ENCODE peak calls at places on chromosome 1, in five cellular contexts. One of them, this sample, is unnamed.

GRCh38 chr1:5579966-5580365 is 412.3 kb downstream of the NPHP4 start:
- DNase-seq in HepG2: no peak
- DNase-seq in HCT116: no peak
- DNase-seq in GM12878: no peak
- DNase-seq in K562: no peak
- DNase-seq in this sample: no peak

GRCh38 chr1:35708179-35708891 is 10.3 kb downstream of the C1orf216 start:
- DNase-seq in K562: no peak
- DNase-seq in HCT116: no peak
- DNase-seq in HepG2: no peak
- DNase-seq in GM12878: no peak
- DNase-seq in this sample: peak; percentile 83

GRCh38 chr1:51788938-51789337 is 89.6 kb downstream of the NRDC start:
- DNase-seq in HepG2: no peak
- DNase-seq in GM12878: no peak
- DNase-seq in K562: no peak
- DNase-seq in HCT116: no peak
- DNase-seq in this sample: no peak

GRCh38 chr1:217272385-217272784 is 358.5 kb downstream of the GPATCH2 start:
- DNase-seq in HepG2: no peak
- DNase-seq in GM12878: no peak
- DNase-seq in K562: no peak
- DNase-seq in HCT116: no peak
- DNase-seq in this sample: no peak

GRCh38 chr1:85494074-85494956 is 29.4 kb upstream of the DDAH1 start:
- DNase-seq in GM12878: no peak
- DNase-seq in HCT116: no peak
- DNase-seq in HepG2: no peak
- DNase-seq in K562: no peak
- DNase-seq in this sample: peak; percentile 39

GRCh38 chr1:156511656-156512055 is 11.1 kb upstream of the MEF2D start:
- DNase-seq in HepG2: no peak
- DNase-seq in GM12878: no peak
- DNase-seq in HCT116: no peak
- DNase-seq in K562: no peak
- DNase-seq in this sample: no peak

GRCh38 chr1:234755449-234755863 is 145.5 kb upstream of the IRF2BP2 start:
- DNase-seq in HCT116: no peak
- DNase-seq in GM12878: no peak
- DNase-seq in K562: peak; percentile 66
- DNase-seq in HepG2: no peak
- DNase-seq in this sample: no peak

GRCh38 chr1:39080884-39081265 is 54.7 kb downstream of the NDUFS5 start:
- DNase-seq in HCT116: no peak
- DNase-seq in GM12878: no peak
- DNase-seq in HepG2: no peak
- DNase-seq in K562: peak; percentile 70
- DNase-seq in this sample: no peak

GRCh38 chr1:19877821-19878636 is 4.2 kb upstream of the OTUD3 start:
- DNase-seq in GM12878: no peak
- DNase-seq in HCT116: no peak
- DNase-seq in K562: peak; percentile 86
- DNase-seq in HepG2: no peak
- DNase-seq in this sample: no peak

GRCh38 chr1:37763791-37764741 is 854 bp downstream of the EPHA10 start:
- DNase-seq in HCT116: no peak
- DNase-seq in GM12878: no peak
- DNase-seq in K562: peak; percentile 83
- DNase-seq in HepG2: peak; percentile 31
- DNase-seq in this sample: peak; percentile 64

GRCh38 chr1:18526436-18527275 is 45.9 kb downstream of the KLHDC7A start:
- DNase-seq in HepG2: no peak
- DNase-seq in GM12878: no peak
- DNase-seq in HCT116: no peak
- DNase-seq in K562: no peak
- DNase-seq in this sample: no peak

GRCh38 chr1:85297538-85297854 is 21.1 kb upstream of the BCL10 start:
- DNase-seq in K562: no peak
- DNase-seq in GM12878: no peak
- DNase-seq in HepG2: no peak
- DNase-seq in HCT116: no peak
- DNase-seq in this sample: no peak

GRCh38 chr1:87149166-87150065 is 179.3 kb upstream of the LMO4 start:
- DNase-seq in GM12878: no peak
- DNase-seq in K562: no peak
- DNase-seq in HCT116: no peak
- DNase-seq in HepG2: no peak
- DNase-seq in this sample: peak; percentile 33

GRCh38 chr1:8460132-8460544 is 142.2 kb downstream of the SLC45A1 start:
- DNase-seq in HepG2: no peak
- DNase-seq in HCT116: no peak
- DNase-seq in K562: no peak
- DNase-seq in GM12878: no peak
- DNase-seq in this sample: no peak

GRCh38 chr1:187038789-187039188 is 210.0 kb downstream of the PLA2G4A start:
- DNase-seq in GM12878: no peak
- DNase-seq in HCT116: peak; percentile 6
- DNase-seq in HepG2: no peak
- DNase-seq in K562: no peak
- DNase-seq in this sample: no peak

GRCh38 chr1:198491596-198491995 is 48.9 kb downstream of the ATP6V1G3 start:
- DNase-seq in K562: no peak
- DNase-seq in HCT116: no peak
- DNase-seq in HepG2: no peak
- DNase-seq in GM12878: no peak
- DNase-seq in this sample: no peak

GRCh38 chr1:63622847-63623566 is 29.8 kb downstream of the PGM1 start:
- DNase-seq in K562: no peak
- DNase-seq in GM12878: peak; percentile 3
- DNase-seq in HCT116: no peak
- DNase-seq in HepG2: no peak
- DNase-seq in this sample: no peak

GRCh38 chr1:232416026-232416568 is 213.8 kb downstream of the SIPA1L2 start:
- DNase-seq in HCT116: no peak
- DNase-seq in GM12878: no peak
- DNase-seq in HepG2: no peak
- DNase-seq in K562: no peak
- DNase-seq in this sample: peak; percentile 27

GRCh38 chr1:178566187-178566586 is 53.3 kb downstream of the TEX35 start:
- DNase-seq in HepG2: no peak
- DNase-seq in K562: no peak
- DNase-seq in HCT116: no peak
- DNase-seq in GM12878: peak; percentile 56
- DNase-seq in this sample: no peak

GRCh38 chr1:29639741-29640427 is 403.6 kb downstream of the PTPRU start:
- DNase-seq in GM12878: no peak
- DNase-seq in HCT116: peak; percentile 58
- DNase-seq in K562: no peak
- DNase-seq in HepG2: no peak
- DNase-seq in this sample: no peak

GRCh38 chr1:28509705-28510349 is 4.0 kb downstream of the RCC1 start:
- DNase-seq in HepG2: no peak
- DNase-seq in HCT116: no peak
- DNase-seq in K562: peak; percentile 61
- DNase-seq in GM12878: no peak
- DNase-seq in this sample: no peak

GRCh38 chr1:47578026-47578861 is 140.4 kb downstream of the FOXD2 start:
- DNase-seq in GM12878: no peak
- DNase-seq in HCT116: no peak
- DNase-seq in HepG2: no peak
- DNase-seq in K562: no peak
- DNase-seq in this sample: peak; percentile 58

GRCh38 chr1:151837841-151838490 is 1.7 kb downstream of the C2CD4D start:
- DNase-seq in HepG2: no peak
- DNase-seq in HCT116: no peak
- DNase-seq in GM12878: no peak
- DNase-seq in K562: no peak
- DNase-seq in this sample: no peak

GRCh38 chr1:64082459-64082858 is 121.0 kb upstream of the UBE2U start:
- DNase-seq in HepG2: no peak
- DNase-seq in GM12878: no peak
- DNase-seq in HCT116: no peak
- DNase-seq in K562: no peak
- DNase-seq in this sample: no peak

GRCh38 chr1:236030572-236030971 is 34.3 kb downstream of the NID1 start:
- DNase-seq in HepG2: no peak
- DNase-seq in GM12878: no peak
- DNase-seq in K562: no peak
- DNase-seq in HCT116: no peak
- DNase-seq in this sample: no peak

GRCh38 chr1:227893696-227894305 is 53.9 kb downstream of the WNT9A start:
- DNase-seq in HepG2: no peak
- DNase-seq in HCT116: no peak
- DNase-seq in GM12878: no peak
- DNase-seq in K562: no peak
- DNase-seq in this sample: no peak

GRCh38 chr1:7373936-7374760 is 396.9 kb upstream of the VAMP3 start:
- DNase-seq in GM12878: no peak
- DNase-seq in K562: no peak
- DNase-seq in HCT116: no peak
- DNase-seq in HepG2: no peak
- DNase-seq in this sample: no peak

GRCh38 chr1:158124034-158124433 is 56.7 kb upstream of the CD1D start:
- DNase-seq in K562: no peak
- DNase-seq in HepG2: no peak
- DNase-seq in HCT116: no peak
- DNase-seq in GM12878: no peak
- DNase-seq in this sample: no peak

GRCh38 chr1:22489823-22490222 is 38.2 kb downstream of the ZBTB40 start:
- DNase-seq in HCT116: no peak
- DNase-seq in K562: no peak
- DNase-seq in HepG2: no peak
- DNase-seq in GM12878: no peak
- DNase-seq in this sample: no peak

GRCh38 chr1:185432943-185433342 is 115.9 kb upstream of the IVNS1ABP start:
- DNase-seq in HCT116: no peak
- DNase-seq in GM12878: no peak
- DNase-seq in K562: peak; percentile 16
- DNase-seq in HepG2: no peak
- DNase-seq in this sample: no peak

GRCh38 chr1:30058966-30059365 is 664.4 kb downstream of the MATN1 start:
- DNase-seq in HepG2: no peak
- DNase-seq in GM12878: no peak
- DNase-seq in K562: no peak
- DNase-seq in HCT116: peak; percentile 26
- DNase-seq in this sample: no peak

GRCh38 chr1:85502625-85503083 is 37.7 kb upstream of the DDAH1 start:
- DNase-seq in HCT116: peak; percentile 59
- DNase-seq in GM12878: no peak
- DNase-seq in HepG2: peak; percentile 70
- DNase-seq in K562: peak; percentile 23
- DNase-seq in this sample: peak; percentile 48

GRCh38 chr1:116167625-116168276 is 56.6 kb downstream of the MAB21L3 start:
- DNase-seq in HCT116: no peak
- DNase-seq in HepG2: no peak
- DNase-seq in GM12878: no peak
- DNase-seq in K562: no peak
- DNase-seq in this sample: no peak
- TF ChIP-seq ZBTB33 in HCT116: no peak
- TF ChIP-seq ZBTB33 in HepG2: no peak
- TF ChIP-seq ZBTB33 in GM12878: no peak
- TF ChIP-seq ZBTB33 in K562: no peak
- TF ChIP-seq ZBTB33 in this sample: no peak

DNA sequence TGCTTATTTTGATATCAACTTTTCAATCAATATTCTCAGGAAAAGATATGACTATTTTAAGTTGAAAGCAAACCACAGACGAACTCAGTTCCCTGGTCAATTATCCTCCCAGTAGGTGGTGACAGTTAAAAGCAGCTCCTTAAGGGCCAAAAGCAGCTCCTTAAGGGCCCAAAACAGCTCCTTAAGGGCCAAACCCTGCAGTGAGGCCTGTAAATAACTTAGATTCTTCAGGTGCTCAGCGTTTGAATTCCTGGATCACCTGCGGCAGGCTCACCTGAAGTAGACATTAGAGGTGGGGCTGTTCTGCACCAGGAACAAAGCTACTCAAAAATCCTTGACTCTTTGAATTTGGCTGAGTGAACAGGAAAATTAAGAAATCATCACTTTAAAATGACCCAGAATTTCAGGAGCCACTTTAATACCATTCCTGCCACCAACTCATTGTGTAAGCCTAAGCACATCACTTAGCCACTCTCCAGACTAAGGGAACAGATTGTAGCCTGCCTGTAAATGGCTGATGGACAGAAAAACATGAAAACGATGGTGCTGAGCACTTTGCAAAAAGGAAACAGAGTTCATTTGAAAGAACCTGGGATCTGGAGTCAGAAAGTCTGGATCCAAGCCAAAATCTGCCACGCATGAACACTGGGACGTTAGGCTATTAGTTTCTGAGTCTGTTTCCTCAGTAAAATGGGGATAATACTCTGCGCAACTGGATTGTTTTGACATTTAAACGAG is 126.9 kb downstream of the LRIG2 start:
- DNase-seq in K562: peak; percentile 38
- DNase-seq in HepG2: no peak
- DNase-seq in HCT116: no peak
- DNase-seq in GM12878: no peak
- DNase-seq in this sample: peak; percentile 57
- TF ChIP-seq ZBTB33 in K562: no peak
- TF ChIP-seq ZBTB33 in HepG2: no peak
- TF ChIP-seq ZBTB33 in HCT116: no peak
- TF ChIP-seq ZBTB33 in GM12878: no peak
- TF ChIP-seq ZBTB33 in this sample: no peak

DNA sequence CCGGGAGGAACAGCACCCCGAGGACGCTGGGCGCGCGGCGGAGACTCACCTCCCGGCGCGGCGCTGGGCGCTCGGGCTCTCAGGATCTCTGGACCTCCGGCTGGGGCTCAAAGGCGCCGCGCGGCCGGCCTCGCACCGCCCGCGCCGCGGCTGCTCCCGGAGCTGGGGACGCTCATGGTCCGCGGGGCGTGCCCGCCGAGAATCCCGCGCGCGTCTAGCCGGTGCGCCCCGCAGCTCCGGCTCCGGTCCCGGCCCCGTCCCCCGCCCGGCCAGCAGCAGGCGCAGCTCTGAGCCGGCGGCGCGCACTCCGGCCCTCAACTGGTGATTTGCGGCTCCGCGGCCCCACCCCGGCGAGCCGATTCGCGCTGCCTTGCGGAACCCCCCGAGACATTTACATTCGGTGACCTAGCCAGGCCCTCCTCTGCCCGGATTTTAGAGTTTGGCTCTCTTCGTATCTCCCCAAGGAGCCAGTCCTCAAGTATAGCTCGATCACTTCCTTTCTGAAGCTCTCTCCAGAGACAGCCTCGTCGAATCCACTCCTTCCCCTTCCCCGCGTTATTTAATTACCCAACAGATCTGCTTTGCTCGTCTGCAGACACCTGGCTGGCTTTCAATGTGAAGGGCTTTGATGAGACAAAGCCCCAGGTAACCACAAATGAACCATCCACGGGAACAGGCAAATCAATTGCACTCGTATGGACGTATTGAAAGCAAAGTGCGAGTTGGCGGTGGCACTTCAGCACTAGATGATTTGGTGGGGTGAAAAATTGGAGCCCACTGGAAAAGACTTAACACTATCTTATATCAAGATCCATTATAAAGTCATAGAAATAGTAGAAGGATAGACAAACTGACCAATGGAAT is at the start of gene BCAR3:
- DNase-seq in HCT116: no peak
- DNase-seq in GM12878: no peak
- DNase-seq in HepG2: no peak
- DNase-seq in K562: peak; percentile 56
- DNase-seq in this sample: peak; percentile 89
- TF ChIP-seq ZBTB33 in HCT116: no peak
- TF ChIP-seq ZBTB33 in GM12878: no peak
- TF ChIP-seq ZBTB33 in HepG2: no peak
- TF ChIP-seq ZBTB33 in K562: no peak
- TF ChIP-seq ZBTB33 in this sample: no peak

GRCh38 chr1:164641353-164641730 is 82.4 kb downstream of the PBX1 start:
- DNase-seq in K562: no peak
- DNase-seq in HepG2: no peak
- DNase-seq in HCT116: no peak
- DNase-seq in GM12878: no peak
- DNase-seq in this sample: no peak
- TF ChIP-seq ZBTB33 in K562: no peak
- TF ChIP-seq ZBTB33 in HepG2: no peak
- TF ChIP-seq ZBTB33 in HCT116: no peak
- TF ChIP-seq ZBTB33 in GM12878: no peak
- TF ChIP-seq ZBTB33 in this sample: no peak

This sample was measured in SK-N-SH.